ENCODE peak calls at places on chromosomes 12 and 14, in eight cellular contexts. E, K, A, I, T, Z, C and W are unnamed samples.

GRCh38 chr14:98385851-98386250 is 886.1 kb downstream of the BCL11B start:
- DNase-seq in Z (no peak), T (no peak), A (no peak), C (no peak), I (no peak), K (no peak), E (no peak), W (peak; percentile 38)

GRCh38 chr12:103177624-103178023 is 220.2 kb downstream of the ASCL1 start:
- DNase-seq in I (no peak), C (no peak), A (no peak), Z (no peak), T (no peak), E (no peak), K (no peak), W (no peak)

GRCh38 chr14:96067985-96068930 is 29.1 kb downstream of the C14orf132 start:
- DNase-seq in A (no peak), C (no peak), E (no peak), K (no peak), I (no peak), T (no peak), Z (no peak), W (peak; percentile 29)

GRCh38 chr12:25682421-25682820 is 129.3 kb upstream of the LMNTD1 start:
- DNase-seq in K (no peak), A (no peak), T (no peak), I (no peak), C (no peak), Z (no peak), E (no peak), W (no peak)

GRCh38 chr12:113040722-113041168 is 15.8 kb upstream of the DTX1 start:
- DNase-seq in K (peak; percentile 21), E (peak; percentile 75), Z (peak; percentile 22), I (no peak), A (peak; percentile 77), T (peak; percentile 39), C (no peak), W (no peak)

GRCh38 chr12:24049101-24049500 is 99.6 kb upstream of the SOX5 start:
- DNase-seq in K (no peak), T (no peak), C (no peak), A (no peak), E (no peak), Z (no peak), I (no peak), W (no peak)

GRCh38 chr12:90945070-90945649 is 9.8 kb downstream of the CCER1 start:
- DNase-seq in K (no peak), C (peak; percentile 48), A (no peak), I (peak; percentile 50), T (peak; percentile 27), E (no peak), Z (no peak), W (no peak)

GRCh38 chr12:55658635-55659391 is 22.1 kb downstream of the OR10P1 start:
- DNase-seq in A (no peak), I (no peak), Z (peak; percentile 35), E (no peak), K (no peak), C (no peak), T (no peak), W (peak; percentile 33)

GRCh38 chr14:22434901-22435565 is 154.0 kb downstream of the DAD1 start:
- DNase-seq in I (no peak), T (no peak), K (no peak), E (no peak), A (no peak), Z (no peak), C (no peak), W (peak; percentile 28)

GRCh38 chr14:69260979-69261605 is 1.1 kb downstream of the GALNT16 start:
- DNase-seq in A (peak; percentile 24), T (peak; percentile 72), E (peak; percentile 50), K (no peak), I (peak; percentile 55), C (peak; percentile 51), Z (no peak), W (peak; percentile 90)
- TF ChIP-seq CTCF in A (peak; percentile 41), T (peak; percentile 68), E (peak; percentile 86), K (peak; percentile 73), I (peak; percentile 76), C (peak; percentile 42), Z (no peak), W (peak; percentile 95)

GRCh38 chr14:79328863-79329262 is 882.4 kb downstream of the DIO2 start:
- DNase-seq in K (no peak), Z (no peak), E (no peak), A (no peak), T (no peak), C (no peak), I (no peak), W (no peak)
- H3K9me3 ChIP-seq in K (no peaks in the 10 kb centered on the region), Z (no peaks in the 10 kb centered on the region), E (no peaks in the 10 kb centered on the region), A (no peaks in the 10 kb centered on the region), T (no peaks in the 10 kb centered on the region), C (no peaks in the 10 kb centered on the region), I (no peaks in the 10 kb centered on the region), W (no peaks in the 10 kb centered on the region)

DNA sequence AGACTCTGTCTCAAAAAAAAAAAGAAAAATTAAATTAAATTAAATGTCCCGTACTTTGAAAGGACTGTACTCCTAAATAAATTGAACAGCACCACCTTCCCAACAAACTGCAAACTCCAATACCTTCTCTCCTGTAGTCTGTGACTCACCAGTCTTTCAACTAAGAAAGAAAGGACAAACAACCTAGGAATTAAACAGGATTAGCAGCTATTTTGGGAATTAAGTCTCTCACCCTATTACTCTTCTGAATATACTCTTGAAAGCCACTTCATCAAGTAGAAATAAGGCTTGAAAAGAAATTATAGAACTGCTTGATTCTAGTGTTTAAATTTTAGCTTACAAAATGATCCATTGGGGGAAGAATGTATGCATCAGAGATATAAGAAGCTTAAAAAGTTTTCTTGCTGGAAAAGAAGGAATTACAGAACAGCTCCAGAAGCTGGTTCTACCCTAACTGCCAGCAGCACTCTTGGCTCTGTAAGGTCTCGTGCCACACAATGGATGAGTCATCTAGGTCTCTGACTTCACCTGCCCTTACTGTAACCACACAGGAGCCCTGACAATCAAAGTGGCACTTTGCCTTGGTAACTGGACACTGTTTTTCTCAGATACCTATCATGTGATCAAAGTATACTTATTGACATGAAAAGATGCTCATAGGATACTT is 57.0 kb upstream of the CERS5 start:
- DNase-seq in K (no peak), T (peak; percentile 63), C (no peak), E (no peak), I (peak; percentile 71), A (peak; percentile 77), Z (no peak), W (peak; percentile 80)
- H3K27ac ChIP-seq in K (peak overlapping the region; percentile 84), T (peak overlapping the region; percentile 25), C (peak overlapping the region; percentile 60), E (no peak overlapping the region), I (peak overlapping the region; percentile 86), A (peak overlapping the region; percentile 47), Z (no peak overlapping the region), W (peak overlapping the region; percentile 3)

GRCh38 chr12:106733660-106734059 is 40.8 kb upstream of the RIC8B start:
- DNase-seq in T (no peak), I (no peak), E (no peak), Z (no peak), A (no peak), C (no peak), K (no peak), W (no peak)

GRCh38 chr12:106739815-106740552 is 34.5 kb upstream of the RIC8B start:
- DNase-seq in C (no peak), K (no peak), A (no peak), I (no peak), T (no peak), E (no peak), Z (no peak), W (peak; percentile 59)

GRCh38 chr12:106739318-106739717 is 35.2 kb upstream of the RIC8B start:
- DNase-seq in I (no peak), A (no peak), T (no peak), K (no peak), E (no peak), Z (no peak), C (no peak), W (no peak)

GRCh38 chr12:106732890-106733289 is 41.6 kb upstream of the RIC8B start:
- DNase-seq in I (no peak), E (no peak), Z (no peak), C (no peak), T (no peak), K (no peak), A (no peak), W (no peak)

DNA sequence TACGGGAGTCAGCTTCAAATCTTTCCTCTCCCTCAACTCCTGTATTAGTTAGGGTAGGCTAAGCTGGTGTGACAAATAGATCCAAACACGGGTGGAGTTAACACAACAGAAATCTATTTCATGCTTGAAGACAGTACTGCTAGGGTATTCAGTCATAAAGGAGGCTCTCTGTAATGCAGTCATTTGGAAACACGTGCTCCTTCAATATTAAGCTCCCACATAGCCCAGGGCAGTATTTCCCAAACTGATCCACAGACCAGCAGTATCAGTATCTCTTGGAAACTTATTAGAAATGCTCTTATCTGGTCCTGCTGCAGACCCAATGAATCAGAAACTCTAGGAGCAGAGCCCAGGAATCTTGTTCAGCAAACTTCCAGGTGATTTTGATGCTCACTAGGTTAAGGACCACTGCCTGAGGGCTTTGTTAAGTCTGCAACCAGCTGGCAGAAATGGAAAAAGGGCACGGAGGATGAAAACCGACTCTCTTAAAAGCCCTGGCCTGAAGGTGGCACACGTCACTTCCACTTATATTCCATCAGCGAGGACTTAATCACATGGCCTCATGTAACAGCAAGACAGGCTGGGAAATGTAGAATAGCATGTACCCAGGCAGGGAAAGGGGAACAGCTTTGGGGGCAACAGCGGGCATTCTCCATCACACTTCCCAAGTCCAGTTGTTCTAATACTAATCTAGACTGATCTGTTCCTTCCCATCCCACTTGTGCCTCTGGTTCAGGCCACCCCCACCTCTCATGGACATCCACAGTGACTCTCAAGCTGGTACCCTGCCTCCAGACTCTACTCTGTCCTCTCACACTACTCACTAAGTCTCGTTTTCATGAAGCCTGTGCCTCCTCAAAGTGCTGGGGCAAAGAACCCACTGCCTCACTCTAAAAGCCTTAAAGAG is 38.2 kb upstream of the RIC8B start:
- DNase-seq in T (no peak), C (no peak), K (no peak), I (peak; percentile 60), E (no peak), A (no peak), Z (no peak), W (peak; percentile 55)
- TF ChIP-seq CTCF in T (no peak), C (no peak), K (no peak), I (peak; percentile 69), E (no peak), A (no peak), Z (no peak), W (no peak)

GRCh38 chr14:27077181-27077738 is 479.4 kb upstream of the NOVA1 start:
- DNase-seq in I (no peak), Z (no peak), C (no peak), A (no peak), K (no peak), T (no peak), E (no peak), W (no peak)
- H3K9me3 ChIP-seq in I (peaks cover 10% of the 10 kb centered on the region), Z (no peaks in the 10 kb centered on the region), C (no peaks in the 10 kb centered on the region), A (no peaks in the 10 kb centered on the region), K (no peaks in the 10 kb centered on the region), T (no peaks in the 10 kb centered on the region), E (peaks cover 4% of the 10 kb centered on the region), W (no peaks in the 10 kb centered on the region)

GRCh38 chr12:114069507-114069906 is 103.4 kb upstream of the RBM19 start:
- DNase-seq in A (no peak), E (no peak), Z (no peak), I (no peak), C (no peak), T (no peak), K (no peak), W (no peak)
- H3K27ac ChIP-seq in A (no peak overlapping the region), E (no peak overlapping the region), Z (no peak overlapping the region), I (no peak overlapping the region), C (no peak overlapping the region), T (no peak overlapping the region), K (no peak overlapping the region), W (no peak overlapping the region)

GRCh38 chr14:46651526-46652144 is at the start of gene RPL10L:
- DNase-seq in E (no peak), Z (no peak), K (no peak), A (no peak), I (no peak), C (no peak), T (no peak), W (peak; percentile 77)
- TF ChIP-seq CTCF in E (no peak), Z (no peak), K (no peak), A (no peak), I (peak; percentile 39), C (no peak), T (no peak), W (peak; percentile 66)